ENCODE peak calls at places on chromosomes 1 and 21, in six cellular contexts. C, F, B, Y, Q and D are unnamed samples.

GRCh38 chr1:24503003-24503751 is 541 bp downstream of the RCAN3 start:
- DNase-seq in F (no peak), Q (no peak), B (no peak), C (no peak), Y (no peak), D (no peak)

GRCh38 chr21:15007716-15008296 is 57.0 kb downstream of the NRIP1 start:
- DNase-seq in F (peak; percentile 32), C (no peak), Y (no peak), B (no peak), Q (no peak), D (no peak)

GRCh38 chr1:33030575-33030974 is 6.1 kb downstream of the AK2 start:
- DNase-seq in F (peak; percentile 29), Q (no peak), C (peak; percentile 79), Y (no peak), B (no peak), D (peak; percentile 24)

GRCh38 chr1:89041055-89041707 is 18.5 kb upstream of the GBP3 start:
- DNase-seq in F (peak; percentile 51), C (peak; percentile 46), B (no peak), Y (no peak), Q (no peak), D (peak; percentile 72)

GRCh38 chr1:78035121-78035520 is 10.6 kb upstream of the GIPC2 start:
- DNase-seq in F (no peak), Y (no peak), B (no peak), Q (no peak), C (no peak), D (no peak)

GRCh38 chr1:27322569-27323116 is 680 bp downstream of the TMEM222 start:
- DNase-seq in Y (no peak), C (no peak), F (no peak), Q (no peak), B (no peak), D (no peak)

GRCh38 chr1:87113313-87113712 is 198.9 kb downstream of the HS2ST1 start:
- DNase-seq in Y (no peak), Q (no peak), B (no peak), F (peak; percentile 46), C (peak; percentile 86), D (peak; percentile 89)

GRCh38 chr1:198878566-198878965 is 239.7 kb downstream of the PTPRC start:
- DNase-seq in F (no peak), B (no peak), Y (no peak), Q (no peak), C (no peak), D (no peak)

GRCh38 chr1:16019580-16020277 is 1.9 kb upstream of the HSPB7 start:
- DNase-seq in B (no peak), F (peak; percentile 25), C (no peak), Q (peak; percentile 80), Y (no peak), D (peak; percentile 12)

GRCh38 chr1:6634278-6635052 is 9.8 kb downstream of the THAP3 start:
- DNase-seq in Y (no peak), Q (peak; percentile 83), F (peak; percentile 11), C (peak; percentile 57), B (peak; percentile 80), D (peak; percentile 22)

GRCh38 chr1:8814870-8815269 is 2.6 kb downstream of the RERE start:
- DNase-seq in C (no peak), Y (no peak), F (no peak), Q (no peak), B (no peak), D (no peak)

GRCh38 chr1:191290441-191290840 is 812.8 kb upstream of the BRINP3 start:
- DNase-seq in Y (no peak), F (no peak), B (no peak), C (no peak), Q (no peak), D (no peak)

GRCh38 chr1:244056602-244057001 is 5.5 kb downstream of the ZBTB18 start:
- DNase-seq in C (no peak), B (no peak), Q (no peak), F (no peak), Y (no peak), D (no peak)

GRCh38 chr21:14120091-14120734 is 90.5 kb downstream of the LIPI start:
- DNase-seq in B (peak; percentile 53), F (no peak), C (no peak), Y (no peak), Q (no peak), D (no peak)

GRCh38 chr21:41247561-41247968 is 69.0 kb upstream of the FAM3B start:
- DNase-seq in C (peak; percentile 82), F (peak; percentile 66), Y (no peak), B (peak; percentile 81), Q (no peak), D (peak; percentile 65)

GRCh38 chr1:219302697-219303096 is 129.0 kb downstream of the LYPLAL1 start:
- DNase-seq in Y (no peak), B (no peak), F (no peak), C (no peak), Q (no peak), D (peak; percentile 12)

DNA sequence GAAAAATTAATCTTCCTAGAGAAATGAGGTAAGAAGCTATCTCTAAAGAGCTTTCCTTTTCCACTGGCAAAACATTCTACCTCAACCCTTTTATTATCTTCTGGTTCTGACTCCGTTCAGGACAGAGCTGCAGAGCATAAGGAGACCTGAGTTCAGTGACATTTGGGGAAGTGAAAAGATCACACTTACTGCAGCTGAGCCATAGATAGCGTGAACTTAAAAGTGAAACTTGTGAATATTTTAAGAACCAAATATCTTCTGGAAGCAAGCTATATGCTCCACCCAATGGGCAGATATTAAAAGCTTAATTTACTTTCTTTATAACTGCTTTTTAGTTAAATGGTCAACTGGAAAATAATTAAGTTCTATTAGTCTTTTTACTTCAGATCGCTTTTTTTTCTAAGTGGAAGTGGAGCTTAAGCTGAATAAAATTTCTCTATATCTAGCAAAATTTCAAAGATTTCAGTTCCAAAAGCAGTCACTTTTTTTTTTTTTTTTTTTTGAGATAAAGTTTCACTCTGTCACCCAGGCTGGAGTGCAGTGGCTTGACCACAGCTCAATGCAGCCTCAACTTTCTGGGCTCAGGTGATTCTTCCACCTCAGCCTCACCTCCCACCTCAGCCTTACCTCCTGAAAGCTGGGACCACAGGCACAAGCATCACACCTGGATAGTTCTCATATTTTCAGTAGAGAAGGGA is 11.9 kb downstream of the PTPN22 start:
- DNase-seq in Q (no peak), B (no peak), C (peak; percentile 15), Y (no peak), F (no peak), D (no peak)
- H3K4me3 ChIP-seq in Q (no peak overlapping the region), B (no peak overlapping the region), C (no peak overlapping the region), Y (no peak overlapping the region), F (no peak overlapping the region), D (no peak overlapping the region)

DNA sequence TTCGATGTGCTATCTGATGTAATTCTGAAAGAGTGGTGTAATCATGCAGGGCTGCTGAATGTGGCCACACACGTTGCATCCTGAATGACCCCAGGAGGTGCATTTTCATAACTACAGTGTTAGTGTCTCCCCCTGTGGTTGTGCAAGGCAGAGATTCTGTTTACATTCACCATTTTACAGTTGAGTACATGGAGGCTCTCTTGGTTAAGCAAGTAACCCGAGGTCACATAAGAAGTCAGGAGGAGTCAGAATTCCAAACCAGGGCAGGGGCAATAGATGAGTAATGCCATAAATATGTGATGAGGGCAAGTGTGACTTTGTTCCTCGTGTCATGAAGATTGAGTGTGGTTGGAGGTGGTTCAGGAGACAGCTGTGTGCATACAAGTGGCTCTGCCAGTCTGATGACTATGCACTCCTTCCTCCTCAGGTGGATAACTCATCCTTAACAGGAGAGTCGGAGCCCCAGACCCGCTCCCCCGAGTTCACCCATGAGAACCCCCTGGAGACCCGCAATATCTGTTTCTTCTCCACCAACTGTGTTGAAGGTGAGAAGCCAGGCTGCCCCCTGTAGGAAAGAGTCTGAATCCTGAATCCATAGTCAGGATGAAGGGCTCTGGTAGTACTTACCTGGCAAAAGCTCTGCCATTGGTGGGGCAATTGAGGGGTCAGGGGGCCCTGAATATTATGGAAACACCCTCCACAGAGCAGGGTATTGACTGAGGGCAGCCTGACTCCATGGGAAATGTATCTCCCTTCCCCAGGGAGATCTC is 9.3 kb downstream of the ATP1A2 start:
- DNase-seq in Q (no peak), B (no peak), C (peak; percentile 57), Y (peak; percentile 52), F (peak; percentile 22), D (peak; percentile 76)
- TF ChIP-seq CTCF in Q (no peak), B (no peak), C (peak; percentile 10), Y (peak; percentile 27), F (peak; percentile 34), D (peak; percentile 35)

GRCh38 chr21:36973986-36974850 is 7.7 kb upstream of the HLCS start:
- DNase-seq in Y (no peak), F (no peak), C (no peak), B (no peak), Q (no peak), D (no peak)

GRCh38 chr21:36980280-36981048 is 14.0 kb upstream of the HLCS start:
- DNase-seq in C (peak; percentile 33), Y (no peak), Q (peak; percentile 69), B (peak; percentile 52), F (no peak), D (peak; percentile 9)

GRCh38 chr21:36976228-36976627 is 9.8 kb upstream of the HLCS start:
- DNase-seq in C (no peak), F (no peak), Y (no peak), B (no peak), Q (no peak), D (no peak)

GRCh38 chr21:36974851-36975192 is 8.4 kb upstream of the HLCS start:
- DNase-seq in Y (no peak), Q (no peak), F (no peak), B (no peak), C (no peak), D (no peak)

DNA sequence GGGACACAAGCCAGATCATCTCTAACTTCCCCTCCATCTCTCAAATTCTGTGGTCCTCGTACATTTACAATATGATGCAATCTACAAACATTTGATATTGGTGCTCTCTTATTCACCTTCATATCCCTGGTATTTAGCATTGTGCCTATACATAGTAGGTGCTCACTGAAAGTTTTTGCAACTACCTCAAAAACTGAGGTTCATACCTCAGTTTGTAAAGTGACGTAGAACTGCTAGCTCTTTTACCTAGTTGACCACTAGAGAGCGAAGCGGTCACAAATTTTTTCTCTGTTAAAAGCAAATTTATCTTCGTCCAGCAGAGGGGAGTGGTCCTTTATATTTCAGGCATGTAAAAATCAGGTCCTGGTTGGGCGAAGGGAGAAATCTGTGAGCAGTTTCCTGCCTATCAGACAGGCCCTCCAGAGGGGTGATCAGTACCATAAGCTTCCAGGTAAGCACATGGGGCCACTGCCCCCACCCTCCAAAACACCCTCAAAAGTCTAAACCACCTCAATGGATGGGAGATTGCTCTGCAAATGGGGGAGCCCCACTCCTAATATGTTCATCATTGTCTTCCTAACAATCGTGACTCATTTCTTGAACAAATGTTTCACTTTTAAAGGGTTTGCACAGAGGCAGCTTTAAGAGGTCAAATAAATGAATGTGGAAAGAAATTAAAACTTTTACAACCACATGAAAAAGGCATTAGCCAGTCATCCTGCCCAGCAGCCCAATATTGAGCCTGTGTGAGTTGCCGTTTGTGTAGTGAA is 10.6 kb upstream of the HLCS start:
- DNase-seq in Y (peak; percentile 74), C (peak; percentile 86), B (no peak), F (peak; percentile 72), Q (no peak), D (peak; percentile 80)
- H3K4me3 ChIP-seq in Y (no peak overlapping the region), C (no peak overlapping the region), B (no peak overlapping the region), F (peak overlapping the region; percentile 17), Q (no peak overlapping the region), D (no peak overlapping the region)

GRCh38 chr1:181849071-181849470 is 212.4 kb downstream of the ZNF648 start:
- DNase-seq in Q (no peak), F (no peak), B (no peak), C (no peak), Y (no peak), D (no peak)
- TF ChIP-seq CTCF in Q (no peak), F (no peak), B (no peak), C (no peak), Y (no peak), D (no peak)

GRCh38 chr1:31259746-31260145 is 20.1 kb upstream of the NKAIN1 start:
- DNase-seq in C (no peak), Y (no peak), B (no peak), F (no peak), Q (no peak), D (no peak)
- H3K4me3 ChIP-seq in C (no peak overlapping the region), Y (no peak overlapping the region), B (no peak overlapping the region), F (no peak overlapping the region), Q (no peak overlapping the region), D (no peak overlapping the region)